ENCODE peak calls at places on chromosomes 12 and 14, in eight cellular contexts. One of them, this sample, is unnamed.

GRCh38 chr14:75147423-75148071 is 20.7 kb upstream of the NEK9 start:
- DNase-seq in transverse colon: peak; percentile 53
- DNase-seq in stomach: peak; percentile 69
- DNase-seq in A549: no peak
- DNase-seq in breast epithelium: peak; percentile 80
- DNase-seq in ovary: peak; percentile 78
- DNase-seq in K562: no peak
- DNase-seq in tibial nerve: peak; percentile 78
- DNase-seq in this sample: no peak

GRCh38 chr14:38135096-38135495 is 72.6 kb upstream of the SSTR1 start:
- DNase-seq in transverse colon: no peak
- DNase-seq in stomach: no peak
- DNase-seq in A549: no peak
- DNase-seq in breast epithelium: no peak
- DNase-seq in ovary: no peak
- DNase-seq in K562: no peak
- DNase-seq in tibial nerve: no peak
- DNase-seq in this sample: no peak

GRCh38 chr12:54185919-54186318 is 2.9 kb downstream of the SMUG1 start:
- DNase-seq in transverse colon: no peak
- DNase-seq in stomach: no peak
- DNase-seq in A549: no peak
- DNase-seq in breast epithelium: no peak
- DNase-seq in ovary: no peak
- DNase-seq in K562: no peak
- DNase-seq in tibial nerve: no peak
- DNase-seq in this sample: no peak

GRCh38 chr12:62435337-62436163 is 31.1 kb upstream of the MON2 start:
- DNase-seq in transverse colon: peak; percentile 52
- DNase-seq in stomach: peak; percentile 49
- DNase-seq in A549: peak; percentile 77
- DNase-seq in breast epithelium: no peak
- DNase-seq in ovary: peak; percentile 37
- DNase-seq in K562: no peak
- DNase-seq in tibial nerve: no peak
- DNase-seq in this sample: peak; percentile 46

GRCh38 chr12:92771011-92771410 is 68.2 kb downstream of the PLEKHG7 start:
- DNase-seq in transverse colon: no peak
- DNase-seq in stomach: no peak
- DNase-seq in A549: no peak
- DNase-seq in breast epithelium: no peak
- DNase-seq in ovary: no peak
- DNase-seq in K562: no peak
- DNase-seq in tibial nerve: no peak
- DNase-seq in this sample: no peak

GRCh38 chr12:115709410-115710065 is 568.0 kb downstream of the MED13L start:
- DNase-seq in transverse colon: peak; percentile 9
- DNase-seq in stomach: no peak
- DNase-seq in A549: no peak
- DNase-seq in breast epithelium: no peak
- DNase-seq in ovary: peak; percentile 24
- DNase-seq in K562: no peak
- DNase-seq in tibial nerve: peak; percentile 55
- DNase-seq in this sample: no peak

GRCh38 chr14:53151523-53151866 is 1.6 kb downstream of the DDHD1 start:
- DNase-seq in transverse colon: no peak
- DNase-seq in stomach: no peak
- DNase-seq in A549: no peak
- DNase-seq in breast epithelium: no peak
- DNase-seq in ovary: no peak
- DNase-seq in K562: no peak
- DNase-seq in tibial nerve: no peak
- DNase-seq in this sample: no peak

GRCh38 chr14:45990252-45990651 is 661.3 kb downstream of the RPL10L start:
- DNase-seq in transverse colon: no peak
- DNase-seq in stomach: no peak
- DNase-seq in A549: no peak
- DNase-seq in breast epithelium: no peak
- DNase-seq in ovary: no peak
- DNase-seq in K562: peak; percentile 3
- DNase-seq in tibial nerve: no peak
- DNase-seq in this sample: no peak

GRCh38 chr12:85627584-85627983 is 208.6 kb downstream of the RASSF9 start:
- DNase-seq in transverse colon: no peak
- DNase-seq in stomach: no peak
- DNase-seq in A549: no peak
- DNase-seq in breast epithelium: no peak
- DNase-seq in ovary: no peak
- DNase-seq in K562: no peak
- DNase-seq in tibial nerve: no peak
- DNase-seq in this sample: no peak

GRCh38 chr12:22407397-22407796 is 72.9 kb upstream of the ST8SIA1 start:
- DNase-seq in transverse colon: no peak
- DNase-seq in stomach: no peak
- DNase-seq in A549: no peak
- DNase-seq in breast epithelium: no peak
- DNase-seq in ovary: no peak
- DNase-seq in K562: no peak
- DNase-seq in tibial nerve: no peak
- DNase-seq in this sample: no peak

GRCh38 chr12:22406622-22407021 is 72.1 kb upstream of the ST8SIA1 start:
- DNase-seq in transverse colon: no peak
- DNase-seq in stomach: no peak
- DNase-seq in A549: no peak
- DNase-seq in breast epithelium: no peak
- DNase-seq in ovary: no peak
- DNase-seq in K562: no peak
- DNase-seq in tibial nerve: no peak
- DNase-seq in this sample: no peak

GRCh38 chr12:22408605-22409004 is 74.1 kb upstream of the ST8SIA1 start:
- DNase-seq in transverse colon: no peak
- DNase-seq in stomach: peak; percentile 59
- DNase-seq in A549: no peak
- DNase-seq in breast epithelium: peak; percentile 61
- DNase-seq in ovary: no peak
- DNase-seq in K562: no peak
- DNase-seq in tibial nerve: no peak
- DNase-seq in this sample: no peak

GRCh38 chr12:22410497-22410896 is 76.0 kb upstream of the ST8SIA1 start:
- DNase-seq in transverse colon: no peak
- DNase-seq in stomach: no peak
- DNase-seq in A549: no peak
- DNase-seq in breast epithelium: no peak
- DNase-seq in ovary: no peak
- DNase-seq in K562: no peak
- DNase-seq in tibial nerve: no peak
- DNase-seq in this sample: no peak

GRCh38 chr12:22409071-22409951 is 74.8 kb upstream of the ST8SIA1 start:
- DNase-seq in transverse colon: no peak
- DNase-seq in stomach: no peak
- DNase-seq in A549: no peak
- DNase-seq in breast epithelium: no peak
- DNase-seq in ovary: no peak
- DNase-seq in K562: no peak
- DNase-seq in tibial nerve: no peak
- DNase-seq in this sample: no peak
- TF ChIP-seq POLR2A in transverse colon: peak; percentile 37
- TF ChIP-seq POLR2A in stomach: no peak
- TF ChIP-seq POLR2A in A549: no peak
- TF ChIP-seq POLR2A in breast epithelium: no peak
- TF ChIP-seq POLR2A in ovary: no peak
- TF ChIP-seq POLR2A in K562: no peak
- TF ChIP-seq POLR2A in tibial nerve: no peak
- TF ChIP-seq POLR2A in this sample: no peak

DNA sequence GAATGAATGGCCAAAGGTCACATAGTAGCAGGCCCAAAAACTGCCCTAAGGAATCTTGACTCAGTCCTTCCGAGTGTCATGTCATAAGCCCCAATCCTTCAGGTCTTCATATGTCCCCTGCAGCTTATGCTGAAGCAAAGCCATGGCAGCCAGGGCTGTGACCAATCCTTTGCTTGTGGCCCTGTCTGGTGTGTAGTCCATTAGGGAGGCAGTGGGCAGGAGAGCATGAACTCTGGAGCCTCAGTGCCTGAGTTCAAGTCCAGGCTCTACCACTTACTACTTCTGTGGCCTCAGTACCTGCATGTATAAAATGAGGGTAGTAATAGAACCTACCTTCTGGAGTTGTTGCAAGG is 20.3 kb downstream of the PLEKHG3 start:
- DNase-seq in transverse colon: no peak
- DNase-seq in stomach: no peak
- DNase-seq in A549: no peak
- DNase-seq in breast epithelium: no peak
- DNase-seq in ovary: no peak
- DNase-seq in K562: no peak
- DNase-seq in tibial nerve: no peak
- DNase-seq in this sample: no peak
- TF ChIP-seq POLR2A in transverse colon: no peak
- TF ChIP-seq POLR2A in stomach: no peak
- TF ChIP-seq POLR2A in A549: no peak
- TF ChIP-seq POLR2A in breast epithelium: no peak
- TF ChIP-seq POLR2A in ovary: no peak
- TF ChIP-seq POLR2A in K562: no peak
- TF ChIP-seq POLR2A in tibial nerve: no peak
- TF ChIP-seq POLR2A in this sample: no peak

GRCh38 chr12:11885261-11886038 is 185.3 kb upstream of the BCL2L14 start:
- DNase-seq in transverse colon: peak; percentile 67
- DNase-seq in stomach: peak; percentile 46
- DNase-seq in A549: peak; percentile 38
- DNase-seq in breast epithelium: no peak
- DNase-seq in ovary: no peak
- DNase-seq in K562: no peak
- DNase-seq in tibial nerve: no peak
- DNase-seq in this sample: no peak
- TF ChIP-seq POLR2A in transverse colon: peak; percentile 62
- TF ChIP-seq POLR2A in stomach: no peak
- TF ChIP-seq POLR2A in A549: no peak
- TF ChIP-seq POLR2A in breast epithelium: no peak
- TF ChIP-seq POLR2A in ovary: no peak
- TF ChIP-seq POLR2A in K562: no peak
- TF ChIP-seq POLR2A in tibial nerve: no peak
- TF ChIP-seq POLR2A in this sample: no peak

GRCh38 chr14:83594874-83595273 is 1935.1 kb upstream of the FLRT2 start:
- DNase-seq in transverse colon: no peak
- DNase-seq in stomach: no peak
- DNase-seq in A549: no peak
- DNase-seq in breast epithelium: no peak
- DNase-seq in ovary: no peak
- DNase-seq in K562: no peak
- DNase-seq in tibial nerve: no peak
- DNase-seq in this sample: no peak
- TF ChIP-seq POLR2A in transverse colon: no peak
- TF ChIP-seq POLR2A in stomach: no peak
- TF ChIP-seq POLR2A in A549: no peak
- TF ChIP-seq POLR2A in breast epithelium: no peak
- TF ChIP-seq POLR2A in ovary: no peak
- TF ChIP-seq POLR2A in K562: no peak
- TF ChIP-seq POLR2A in tibial nerve: no peak
- TF ChIP-seq POLR2A in this sample: no peak

GRCh38 chr14:71320734-71321555 is 413.7 kb downstream of the PCNX1 start:
- DNase-seq in transverse colon: peak; percentile 67
- DNase-seq in stomach: peak; percentile 73
- DNase-seq in A549: peak; percentile 46
- DNase-seq in breast epithelium: peak; percentile 60
- DNase-seq in ovary: peak; percentile 63
- DNase-seq in K562: peak; percentile 52
- DNase-seq in tibial nerve: peak; percentile 20
- DNase-seq in this sample: peak; percentile 45
- TF ChIP-seq POLR2A in transverse colon: peak; percentile 29
- TF ChIP-seq POLR2A in stomach: no peak
- TF ChIP-seq POLR2A in A549: no peak
- TF ChIP-seq POLR2A in breast epithelium: peak; percentile 2
- TF ChIP-seq POLR2A in ovary: peak; percentile 22
- TF ChIP-seq POLR2A in K562: no peak
- TF ChIP-seq POLR2A in tibial nerve: peak; percentile 26
- TF ChIP-seq POLR2A in this sample: no peak

GRCh38 chr14:69792887-69793421 is 4.1 kb downstream of the SLC10A1 start:
- DNase-seq in transverse colon: no peak
- DNase-seq in stomach: no peak
- DNase-seq in A549: no peak
- DNase-seq in breast epithelium: no peak
- DNase-seq in ovary: no peak
- DNase-seq in K562: no peak
- DNase-seq in tibial nerve: no peak
- DNase-seq in this sample: no peak
- TF ChIP-seq POLR2A in transverse colon: no peak
- TF ChIP-seq POLR2A in stomach: no peak
- TF ChIP-seq POLR2A in A549: no peak
- TF ChIP-seq POLR2A in breast epithelium: no peak
- TF ChIP-seq POLR2A in ovary: no peak
- TF ChIP-seq POLR2A in K562: no peak
- TF ChIP-seq POLR2A in tibial nerve: no peak
- TF ChIP-seq POLR2A in this sample: no peak

GRCh38 chr14:34629657-34630529 is at the start of gene SNX6:
- DNase-seq in transverse colon: peak; percentile 85
- DNase-seq in stomach: peak; percentile 85
- DNase-seq in A549: peak; percentile 94
- DNase-seq in breast epithelium: peak; percentile 82
- DNase-seq in ovary: peak; percentile 83
- DNase-seq in K562: peak; percentile 95
- DNase-seq in tibial nerve: peak; percentile 71
- DNase-seq in this sample: peak; percentile 97
- TF ChIP-seq POLR2A in transverse colon: peak; percentile 69
- TF ChIP-seq POLR2A in stomach: no peak
- TF ChIP-seq POLR2A in A549: peak; percentile 62
- TF ChIP-seq POLR2A in breast epithelium: peak; percentile 7
- TF ChIP-seq POLR2A in ovary: peak; percentile 37
- TF ChIP-seq POLR2A in K562: peak; percentile 73
- TF ChIP-seq POLR2A in tibial nerve: peak; percentile 80
- TF ChIP-seq POLR2A in this sample: peak; percentile 62

GRCh38 chr14:92599786-92600185 is 86.2 kb downstream of the RIN3 start:
- DNase-seq in transverse colon: no peak
- DNase-seq in stomach: no peak
- DNase-seq in A549: no peak
- DNase-seq in breast epithelium: no peak
- DNase-seq in ovary: no peak
- DNase-seq in K562: no peak
- DNase-seq in tibial nerve: no peak
- DNase-seq in this sample: no peak
- TF ChIP-seq POLR2A in transverse colon: no peak
- TF ChIP-seq POLR2A in stomach: no peak
- TF ChIP-seq POLR2A in A549: no peak
- TF ChIP-seq POLR2A in breast epithelium: no peak
- TF ChIP-seq POLR2A in ovary: no peak
- TF ChIP-seq POLR2A in K562: no peak
- TF ChIP-seq POLR2A in tibial nerve: no peak
- TF ChIP-seq POLR2A in this sample: no peak

GRCh38 chr14:105496831-105497591 is 6.0 kb downstream of the TEDC1 start:
- DNase-seq in transverse colon: no peak
- DNase-seq in stomach: no peak
- DNase-seq in A549: no peak
- DNase-seq in breast epithelium: no peak
- DNase-seq in ovary: no peak
- DNase-seq in K562: no peak
- DNase-seq in tibial nerve: no peak
- DNase-seq in this sample: peak; percentile 23
- TF ChIP-seq POLR2A in transverse colon: no peak
- TF ChIP-seq POLR2A in stomach: no peak
- TF ChIP-seq POLR2A in A549: no peak
- TF ChIP-seq POLR2A in breast epithelium: no peak
- TF ChIP-seq POLR2A in ovary: no peak
- TF ChIP-seq POLR2A in K562: no peak
- TF ChIP-seq POLR2A in tibial nerve: no peak
- TF ChIP-seq POLR2A in this sample: no peak